ENCODE peak calls at places on chromosome 2, in nine cellular contexts. V is neuronal stem cell, H is astrocyte, O is GM23248, J is keratinocyte, Q is mammary epithelial cell, M is neural progenitor cell, X is HCT116, K is OCI-LY7. D is an unnamed sample.

GRCh38 chr2:104888489-104889245 is 34.8 kb downstream of the POU3F3 start:
- DNase-seq in V (no peak), H (no peak), O (no peak), J (no peak), Q (no peak), M (no peak), X (no peak), K (no peak), D (no peak)

GRCh38 chr2:9846554-9846953 is 3.3 kb downstream of the TAF1B start:
- DNase-seq in V (no peak), H (peak; percentile 64), O (peak; percentile 43), J (peak; percentile 49), Q (peak; percentile 72), M (no peak), X (no peak), K (no peak), D (peak; percentile 69)

GRCh38 chr2:85930129-85931124 is 41.6 kb upstream of the ST3GAL5 start:
- DNase-seq in V (no peak), H (no peak), O (peak; percentile 27), J (no peak), Q (peak; percentile 22), M (no peak), X (no peak), K (no peak), D (no peak)

GRCh38 chr2:232138441-232138840 is 176.9 kb downstream of the DIS3L2 start:
- DNase-seq in V (no peak), H (no peak), O (no peak), J (no peak), Q (no peak), M (no peak), X (no peak), K (no peak), D (no peak)

GRCh38 chr2:218727502-218728165 is 17.0 kb downstream of the TTLL4 start:
- DNase-seq in V (no peak), H (no peak), O (peak; percentile 47), J (no peak), Q (peak; percentile 41), M (no peak), X (no peak), K (peak; percentile 11), D (no peak)

GRCh38 chr2:104938226-104938941 is 84.5 kb downstream of the POU3F3 start:
- DNase-seq in V (no peak), H (no peak), O (no peak), J (no peak), Q (no peak), M (no peak), X (no peak), K (peak; percentile 44), D (no peak)

GRCh38 chr2:42795871-42796301 is 3.5 kb upstream of the HAAO start:
- DNase-seq in V (no peak), H (peak; percentile 14), O (no peak), J (peak; percentile 62), Q (peak; percentile 84), M (no peak), X (no peak), K (no peak), D (peak; percentile 65)

GRCh38 chr2:24676493-24676892 is 116.7 kb downstream of the PTRHD1 start:
- DNase-seq in V (no peak), H (no peak), O (no peak), J (no peak), Q (no peak), M (no peak), X (no peak), K (no peak), D (peak; percentile 5)

GRCh38 chr2:1140389-1141003 is 189.8 kb downstream of the SNTG2 start:
- DNase-seq in V (peak; percentile 42), H (no peak), O (peak; percentile 28), J (no peak), Q (peak; percentile 1), M (peak; percentile 71), X (no peak), K (peak; percentile 24), D (no peak)

GRCh38 chr2:8685697-8686358 is 4.0 kb downstream of the ID2 start:
- DNase-seq in V (peak; percentile 77), H (no peak), O (peak; percentile 77), J (no peak), Q (peak; percentile 29), M (peak; percentile 85), X (peak; percentile 8), K (peak; percentile 84), D (peak; percentile 35)

GRCh38 chr2:178700922-178701342 is 106.3 kb downstream of the TTN start:
- DNase-seq in V (peak; percentile 1), H (peak; percentile 8), O (peak; percentile 55), J (no peak), Q (peak; percentile 8), M (peak; percentile 44), X (peak; percentile 15), K (peak; percentile 36), D (peak; percentile 14)

GRCh38 chr2:234879671-234880455 is 72.0 kb upstream of the SH3BP4 start:
- DNase-seq in V (no peak), H (peak; percentile 99), O (peak; percentile 34), J (peak; percentile 21), Q (peak; percentile 49), M (no peak), X (peak; percentile 41), K (no peak), D (peak; percentile 98)

GRCh38 chr2:62760026-62760425 is 54.5 kb downstream of the EHBP1 start:
- DNase-seq in V (no peak), H (no peak), O (no peak), J (no peak), Q (no peak), M (no peak), X (no peak), K (no peak), D (no peak)

GRCh38 chr2:168245074-168245825 is 2.1 kb downstream of the STK39 start:
- DNase-seq in V (no peak), H (no peak), O (peak; percentile 4), J (no peak), Q (no peak), M (no peak), X (no peak), K (no peak), D (peak; percentile 30)

GRCh38 chr2:95382128-95382645 is 20.3 kb upstream of the FAHD2A start:
- DNase-seq in V (no peak), H (no peak), O (no peak), J (no peak), Q (no peak), M (no peak), X (no peak), K (no peak), D (no peak)

GRCh38 chr2:23486676-23487075 is 101.7 kb downstream of the KLHL29 start:
- DNase-seq in V (no peak), H (no peak), O (peak; percentile 39), J (no peak), Q (no peak), M (no peak), X (no peak), K (no peak), D (peak; percentile 61)

GRCh38 chr2:134122610-134123009 is 131.3 kb upstream of the MGAT5 start:
- DNase-seq in V (no peak), H (no peak), O (no peak), J (no peak), Q (no peak), M (peak; percentile 39), X (no peak), K (peak; percentile 53), D (no peak)

GRCh38 chr2:101355561-101356130 is 31.7 kb downstream of the CREG2 start:
- DNase-seq in V (no peak), H (no peak), O (peak; percentile 32), J (peak; percentile 88), Q (peak; percentile 91), M (no peak), X (no peak), K (no peak), D (no peak)

GRCh38 chr2:101357386-101357785 is 29.9 kb downstream of the CREG2 start:
- DNase-seq in V (no peak), H (no peak), O (peak; percentile 78), J (no peak), Q (no peak), M (no peak), X (no peak), K (no peak), D (no peak)

GRCh38 chr2:101356486-101356885 is 30.8 kb downstream of the CREG2 start:
- DNase-seq in V (no peak), H (peak; percentile 66), O (peak; percentile 55), J (no peak), Q (peak; percentile 75), M (no peak), X (no peak), K (no peak), D (peak; percentile 72)

GRCh38 chr2:101354420-101354819 is 32.9 kb downstream of the CREG2 start:
- DNase-seq in V (no peak), H (no peak), O (no peak), J (no peak), Q (no peak), M (no peak), X (no peak), K (no peak), D (no peak)

GRCh38 chr2:101354910-101355309 is 32.4 kb downstream of the CREG2 start:
- DNase-seq in V (no peak), H (no peak), O (no peak), J (no peak), Q (no peak), M (no peak), X (no peak), K (no peak), D (no peak)
- H3K4me1 ChIP-seq in V (no peaks in the 10 kb centered on the region), H (no peaks in the 10 kb centered on the region), O (peaks cover 10% of the 10 kb centered on the region), J (peaks cover 34% of the 10 kb centered on the region), Q (peaks cover 38% of the 10 kb centered on the region), M (no peaks in the 10 kb centered on the region), X (peaks cover 34% of the 10 kb centered on the region), K (no peaks in the 10 kb centered on the region), D (no peaks in the 10 kb centered on the region)

DNA sequence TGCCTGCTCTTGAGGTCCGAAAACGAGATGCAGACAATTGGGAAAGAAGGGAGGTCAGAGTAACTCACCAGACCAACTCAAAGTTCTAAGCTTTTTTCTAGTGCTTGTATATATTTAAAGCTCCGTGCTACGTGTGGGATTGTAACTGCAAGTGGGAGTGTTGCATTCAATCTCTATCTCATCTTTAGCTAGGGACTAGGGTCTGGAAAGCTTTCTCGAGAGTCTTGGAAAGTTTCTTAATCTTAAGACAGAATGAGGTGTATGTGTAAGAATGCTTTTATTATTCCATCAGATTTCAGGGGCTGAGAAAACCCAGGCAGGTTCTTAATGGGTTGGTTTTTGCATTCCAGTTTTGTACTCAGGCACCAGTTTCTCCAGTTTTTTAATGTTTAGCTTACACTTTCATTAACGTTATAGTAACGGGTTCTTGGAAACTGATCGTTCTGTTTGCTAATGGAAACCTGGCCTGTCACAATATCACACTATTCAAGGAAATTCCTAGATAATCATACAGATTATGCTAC is 20.3 kb downstream of the MRPL19 start:
- DNase-seq in V (no peak), H (no peak), O (no peak), J (no peak), Q (no peak), M (no peak), X (no peak), K (no peak), D (no peak)
- H3K36me3 ChIP-seq in V (peaks cover 3% of the 10 kb centered on the region), H (peaks cover 11% of the 10 kb centered on the region), O (peaks cover 35% of the 10 kb centered on the region), J (no peaks in the 10 kb centered on the region), Q (peaks cover 13% of the 10 kb centered on the region), M (peaks cover 37% of the 10 kb centered on the region), X (peaks cover 21% of the 10 kb centered on the region), K (peaks cover 92% of the 10 kb centered on the region), D (no peaks in the 10 kb centered on the region)

GRCh38 chr2:70887550-70888229 is 48.0 kb upstream of the ATP6V1B1 start:
- DNase-seq in V (no peak), H (no peak), O (no peak), J (no peak), Q (no peak), M (peak; percentile 93), X (no peak), K (no peak), D (no peak)
- H2AFZ ChIP-seq in V (peak overlapping the region; percentile 98), H (no peak overlapping the region), O (no peak overlapping the region), J (no peak overlapping the region), Q (peak overlapping the region; percentile 53), M (peak overlapping the region; percentile 84), X (no peak overlapping the region), K (no peak overlapping the region), D (no peak overlapping the region)

GRCh38 chr2:216015722-216016464 is 2.5 kb upstream of the MREG start:
- DNase-seq in V (no peak), H (no peak), O (no peak), J (no peak), Q (no peak), M (no peak), X (no peak), K (peak; percentile 85), D (no peak)
- H3K4me1 ChIP-seq in V (peaks cover 2% of the 10 kb centered on the region), H (peaks cover 5% of the 10 kb centered on the region), O (peaks cover 6% of the 10 kb centered on the region), J (peaks cover 18% of the 10 kb centered on the region), Q (peaks cover 12% of the 10 kb centered on the region), M (peaks cover 13% of the 10 kb centered on the region), X (peaks cover 24% of the 10 kb centered on the region), K (peaks cover 54% of the 10 kb centered on the region), D (peaks cover 2% of the 10 kb centered on the region)

D was measured in fibroblast of lung.